ENCODE peak calls at places on chromosomes 4 and X, in seven cellular contexts. U, Y, G, D, H, S and B are unnamed samples.

GRCh38 chrX:56550667-56551066 is 12.8 kb upstream of the UBQLN2 start:
- DNase-seq in U (no peak), Y (no peak), G (no peak), D (no peak), H (no peak), S (no peak), B (no peak)

GRCh38 chrX:154348114-154348531 is 26.3 kb downstream of the FLNA start:
- DNase-seq in U (no peak), Y (no peak), G (no peak), D (peak; percentile 14), H (no peak), S (no peak), B (no peak)

GRCh38 chrX:97294016-97294415 is 410.3 kb downstream of the RPA4 start:
- DNase-seq in U (no peak), Y (no peak), G (no peak), D (no peak), H (no peak), S (no peak), B (no peak)

GRCh38 chr4:42655921-42656735 is 777 bp downstream of the ATP8A1 start:
- DNase-seq in U (no peak), Y (peak; percentile 36), G (no peak), D (peak; percentile 44), H (no peak), S (peak; percentile 69), B (peak; percentile 38)

GRCh38 chr4:26356067-26356466 is 35.3 kb downstream of the RBPJ start:
- DNase-seq in U (no peak), Y (no peak), G (no peak), D (no peak), H (peak; percentile 40), S (no peak), B (no peak)

GRCh38 chr4:41693629-41694028 is 54.9 kb downstream of the PHOX2B start:
- DNase-seq in U (peak; percentile 3), Y (no peak), G (peak; percentile 30), D (no peak), H (peak; percentile 56), S (peak; percentile 27), B (no peak)

GRCh38 chrX:74520291-74520690 is 94.1 kb downstream of the RLIM start:
- DNase-seq in U (no peak), Y (no peak), G (no peak), D (no peak), H (no peak), S (no peak), B (no peak)

GRCh38 chr4:165754664-165755063 is 118.4 kb upstream of the TLL1 start:
- DNase-seq in U (no peak), Y (no peak), G (no peak), D (no peak), H (no peak), S (no peak), B (no peak)

GRCh38 chr4:3413675-3414420 is 27.9 kb upstream of the HGFAC start:
- DNase-seq in U (no peak), Y (no peak), G (no peak), D (no peak), H (no peak), S (no peak), B (no peak)

GRCh38 chr4:628346-628745 is 3.0 kb downstream of the PDE6B start:
- DNase-seq in U (no peak), Y (no peak), G (no peak), D (no peak), H (no peak), S (no peak), B (no peak)

GRCh38 chr4:168731006-168731636 is 234.3 kb downstream of the PALLD start:
- DNase-seq in U (peak; percentile 37), Y (no peak), G (no peak), D (no peak), H (peak; percentile 83), S (no peak), B (no peak)

GRCh38 chr4:126223784-126224407 is 909.1 kb downstream of the FAT4 start:
- DNase-seq in U (no peak), Y (no peak), G (no peak), D (no peak), H (peak; percentile 23), S (no peak), B (no peak)

GRCh38 chr4:173490256-173490655 is 39.8 kb downstream of the HAND2 start:
- DNase-seq in U (no peak), Y (no peak), G (no peak), D (no peak), H (no peak), S (no peak), B (no peak)

GRCh38 chrX:110341189-110342035 is 17.2 kb upstream of the RTL9 start:
- DNase-seq in U (peak; percentile 85), Y (no peak), G (peak; percentile 36), D (no peak), H (peak; percentile 91), S (no peak), B (no peak)

GRCh38 chrX:10326578-10326977 is 169.8 kb downstream of the CLCN4 start:
- DNase-seq in U (peak; percentile 3), Y (no peak), G (peak; percentile 14), D (no peak), H (peak; percentile 43), S (peak; percentile 30), B (no peak)

GRCh38 chr4:159341486-159341885 is 238.6 kb downstream of the RAPGEF2 start:
- DNase-seq in U (no peak), Y (no peak), G (no peak), D (no peak), H (peak; percentile 72), S (no peak), B (no peak)

GRCh38 chr4:105122334-105122733 is 24.3 kb upstream of the TET2 start:
- DNase-seq in U (no peak), Y (no peak), G (no peak), D (no peak), H (no peak), S (no peak), B (no peak)

GRCh38 chr4:39435875-39436563 is 22.7 kb downstream of the RPL9 start:
- DNase-seq in U (no peak), Y (no peak), G (no peak), D (no peak), H (no peak), S (no peak), B (no peak)
- TF ChIP-seq CTCF in U (peak; percentile 10), Y (no peak), G (no peak), D (no peak), H (peak; percentile 5), S (peak; percentile 24), B (peak; percentile 27)

DNA sequence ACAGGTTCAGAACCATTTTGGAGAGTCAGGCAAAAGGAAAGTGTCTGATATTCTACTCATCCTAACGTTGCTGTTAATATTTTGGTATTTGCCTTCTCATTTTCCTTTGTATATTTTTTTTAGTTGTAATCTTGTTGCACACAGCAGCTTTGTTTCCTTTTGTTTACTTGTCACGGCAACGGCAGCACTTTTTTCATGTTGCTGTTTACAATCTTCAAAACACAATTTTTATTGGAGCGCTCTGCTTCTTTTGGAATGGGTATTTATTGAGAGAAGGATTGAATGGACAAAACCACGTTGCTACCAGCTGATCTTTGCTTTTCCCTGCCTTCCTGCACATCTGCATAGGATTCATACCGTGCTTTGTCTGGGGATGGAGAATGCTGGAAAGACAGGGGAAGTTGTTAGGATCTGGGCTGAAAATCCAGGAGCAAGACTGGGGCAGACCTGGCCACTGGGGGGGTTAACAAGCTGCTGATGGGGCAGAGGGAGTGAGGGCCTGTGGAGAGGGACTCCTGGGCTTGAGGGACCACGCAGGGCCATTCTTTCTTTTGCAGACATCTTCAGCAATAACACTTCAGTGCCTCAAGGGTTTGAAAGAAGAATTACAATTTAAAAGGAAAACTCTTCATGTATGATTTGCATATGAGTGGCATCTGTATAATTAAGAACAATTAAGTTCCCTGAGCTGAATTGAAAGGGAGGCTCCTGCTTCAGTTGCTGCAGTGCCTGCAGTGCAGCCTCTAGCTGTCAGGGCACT is 69.8 kb downstream of the TMEM131L start:
- DNase-seq in U (no peak), Y (no peak), G (peak; percentile 29), D (no peak), H (peak; percentile 22), S (no peak), B (no peak)
- TF ChIP-seq CTCF in U (no peak), Y (no peak), G (no peak), D (no peak), H (no peak), S (peak; percentile 9), B (no peak)

GRCh38 chr4:118835896-118836762 is at the start of gene SEC24D:
- DNase-seq in U (peak; percentile 40), Y (peak; percentile 92), G (peak; percentile 63), D (peak; percentile 86), H (peak; percentile 87), S (peak; percentile 99), B (peak; percentile 88)
- TF ChIP-seq CTCF in U (no peak), Y (no peak), G (no peak), D (no peak), H (peak; percentile 12), S (peak; percentile 6), B (no peak)

GRCh38 chr4:142434519-142435224 is 411.4 kb downstream of the INPP4B start:
- DNase-seq in U (no peak), Y (no peak), G (no peak), D (no peak), H (no peak), S (no peak), B (no peak)

GRCh38 chr4:142440093-142440492 is 406.0 kb downstream of the INPP4B start:
- DNase-seq in U (no peak), Y (no peak), G (no peak), D (no peak), H (peak; percentile 29), S (no peak), B (no peak)

DNA sequence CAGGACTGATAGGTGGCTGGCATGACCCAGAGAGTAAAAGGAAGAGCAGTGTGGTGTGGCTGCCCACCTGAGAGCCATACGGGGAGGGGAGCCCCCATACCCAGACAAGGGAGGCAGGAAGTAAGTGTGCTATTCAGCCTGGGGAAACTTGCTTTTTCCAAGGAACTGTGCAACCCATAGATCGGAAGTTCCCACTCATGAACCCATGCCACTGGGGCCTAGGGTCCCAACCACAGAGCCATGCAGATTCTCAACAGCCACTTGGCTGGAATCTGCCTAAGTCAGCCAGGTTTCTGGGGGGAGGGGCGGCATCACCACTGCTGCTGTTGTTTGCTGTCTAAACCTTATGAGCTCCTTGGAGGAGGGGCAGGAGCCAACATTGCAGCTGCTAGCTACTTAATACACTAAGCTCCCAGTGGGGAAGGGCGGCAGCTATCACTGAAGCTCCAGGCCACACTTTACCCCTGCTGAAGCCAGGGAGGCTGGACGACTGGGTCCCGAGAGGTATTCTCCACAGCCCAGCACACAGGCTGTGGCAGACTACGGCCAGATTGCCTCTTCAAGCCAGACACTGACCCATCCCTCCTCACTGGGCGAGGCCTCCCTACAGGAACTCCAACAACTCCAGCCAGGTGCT is 410.4 kb downstream of the INPP4B start:
- DNase-seq in U (no peak), Y (no peak), G (no peak), D (no peak), H (no peak), S (no peak), B (peak; percentile 13)
- TF ChIP-seq CTCF in U (no peak), Y (no peak), G (no peak), D (no peak), H (no peak), S (no peak), B (no peak)